ENCODE peak calls at places on chromosomes 5 and 9, in nine cellular contexts. F is NCI-H460; H is Calu3; J is activated effector memory CD4-positive, alpha-beta T cell treated with Interleukin-2 at 50 U/mL for 16 hours; S is Peyer's patch; X is neural crest cell; L is KBM-7; T is naive thymus-derived CD4-positive, alpha-beta T cell; R is HCT116. A is an unnamed sample.

GRCh38 chr9:106284300-106284699 is 578.7 kb upstream of the ZNF462 start:
- DNase-seq in F (no peak), X (peak; percentile 19), R (no peak), H (no peak), J (no peak), L (no peak), S (no peak), T (no peak), A (no peak)

GRCh38 chr5:159099049-159099760 is 511 bp downstream of the EBF1 start:
- DNase-seq in J (peak; percentile 29), F (no peak), S (peak; percentile 52), T (peak; percentile 49), H (peak; percentile 41), X (no peak), L (peak; percentile 62), R (no peak), A (peak; percentile 64)

GRCh38 chr5:351911-352225 is 30.4 kb downstream of the AHRR start:
- DNase-seq in X (no peak), R (no peak), S (no peak), T (no peak), J (no peak), H (no peak), L (no peak), F (no peak), A (no peak)

GRCh38 chr5:154449786-154450185 is 4.0 kb downstream of the SAP30L start:
- DNase-seq in X (no peak), T (no peak), J (no peak), L (no peak), R (no peak), S (no peak), H (no peak), F (no peak), A (no peak)

GRCh38 chr5:169222934-169223594 is 77.9 kb downstream of the SLIT3 start:
- DNase-seq in F (no peak), J (no peak), L (no peak), X (no peak), T (no peak), S (no peak), H (no peak), R (no peak), A (no peak)

GRCh38 chr5:133907075-133907474 is 61.4 kb downstream of the C5orf15 start:
- DNase-seq in S (no peak), L (no peak), X (no peak), F (no peak), J (no peak), T (no peak), H (no peak), R (no peak), A (no peak)

GRCh38 chr5:142642427-142642826 is 43.5 kb downstream of the FGF1 start:
- DNase-seq in X (no peak), H (no peak), J (no peak), R (no peak), L (no peak), F (no peak), T (no peak), S (no peak), A (no peak)

GRCh38 chr5:51433052-51433710 is 49.9 kb downstream of the ISL1 start:
- DNase-seq in X (no peak), L (no peak), R (peak; percentile 18), F (no peak), T (no peak), H (no peak), S (no peak), J (no peak), A (peak; percentile 49)

GRCh38 chr9:122827759-122828090 is 663 bp downstream of the PDCL start:
- DNase-seq in H (no peak), R (no peak), J (no peak), S (no peak), L (no peak), T (no peak), X (no peak), F (no peak), A (no peak)

GRCh38 chr5:149654282-149654681 is 73.0 kb downstream of the ARHGEF37 start:
- DNase-seq in L (no peak), X (no peak), R (no peak), S (no peak), H (no peak), F (no peak), T (no peak), J (no peak), A (no peak)

GRCh38 chr5:155941340-155941739 is 385.6 kb upstream of the SGCD start:
- DNase-seq in J (no peak), T (no peak), S (no peak), L (no peak), H (no peak), X (no peak), R (no peak), F (no peak), A (no peak)

GRCh38 chr5:123785160-123786001 is 273.4 kb downstream of the CSNK1G3 start:
- DNase-seq in L (no peak), H (no peak), F (no peak), S (no peak), T (no peak), J (no peak), R (no peak), X (no peak), A (no peak)

GRCh38 chr5:10604975-10605374 is 41.1 kb downstream of the ANKRD33B start:
- DNase-seq in X (no peak), H (no peak), L (no peak), R (no peak), T (no peak), J (no peak), S (no peak), F (no peak), A (no peak)

GRCh38 chr9:113888976-113889375 is 12.9 kb downstream of the ZNF618 start:
- DNase-seq in L (no peak), S (no peak), X (no peak), F (no peak), H (no peak), R (no peak), T (no peak), J (no peak), A (no peak)